ENCODE peak calls at places on chromosomes 12 and 14, in five cellular contexts. R, E, H, X and F are unnamed samples.

GRCh38 chr14:68777644-68778043 is 15.2 kb downstream of the ZFP36L1 start:
- DNase-seq in E (no peak), R (no peak), X (no peak), H (no peak), F (no peak)

GRCh38 chr14:31261859-31262739 is 54.5 kb upstream of the HECTD1 start:
- DNase-seq in E (no peak), R (peak), X (peak), H (peak), F (peak)

GRCh38 chr12:57521475-57522018 is 1.1 kb upstream of the MBD6 start:
- DNase-seq in E (no peak), R (no peak), X (no peak), H (peak), F (peak)

GRCh38 chr14:55513491-55513890 is 66.5 kb upstream of the KTN1 start:
- DNase-seq in R (no peak), E (no peak), X (no peak), H (no peak), F (no peak)

GRCh38 chr12:132955094-132955932 is 793 bp downstream of the ZNF605 start:
- DNase-seq in R (peak), H (peak), X (peak), E (no peak), F (peak)

GRCh38 chr14:92955381-92955780 is 32.4 kb downstream of the CHGA start:
- DNase-seq in R (no peak), X (no peak), H (no peak), E (no peak), F (no peak)

GRCh38 chr14:36513451-36514277 is 6.4 kb downstream of the NKX2-1 start:
- DNase-seq in E (no peak), R (peak), H (peak), X (no peak), F (no peak)

GRCh38 chr14:99808515-99808914 is 15.3 kb downstream of the EML1 start:
- DNase-seq in H (no peak), X (peak), E (no peak), R (no peak), F (no peak)

GRCh38 chr12:90515199-90516175 is 439.5 kb downstream of the CCER1 start:
- DNase-seq in E (peak), X (peak), H (no peak), R (no peak), F (no peak)

GRCh38 chr12:52058631-52059324 is 7.5 kb downstream of the NR4A1 start:
- DNase-seq in R (no peak), H (no peak), E (no peak), X (peak), F (no peak)

GRCh38 chr14:75499084-75499875 is 23.0 kb upstream of the BATF start:
- DNase-seq in H (no peak), R (peak), E (no peak), X (no peak), F (no peak)

GRCh38 chr14:99418217-99418616 is 62.4 kb downstream of the SETD3 start:
- DNase-seq in H (no peak), R (no peak), E (no peak), X (no peak), F (no peak)

GRCh38 chr14:88802596-88802995 is 9.8 kb upstream of the EML5 start:
- DNase-seq in R (no peak), X (no peak), H (no peak), E (no peak), F (no peak)

GRCh38 chr14:95174184-95174804 is 17.0 kb upstream of the DICER1 start:
- DNase-seq in E (no peak), X (peak), H (no peak), R (no peak), F (peak)

GRCh38 chr12:80406253-80406652 is 37.8 kb upstream of the PTPRQ start:
- DNase-seq in X (no peak), R (no peak), H (no peak), E (no peak), F (no peak)

GRCh38 chr12:11745112-11745511 is 95.6 kb downstream of the ETV6 start:
- DNase-seq in E (no peak), H (no peak), X (no peak), R (no peak), F (no peak)

GRCh38 chr14:67940894-67941455 is 121.4 kb downstream of the RAD51B start:
- DNase-seq in H (peak), R (no peak), X (peak), E (peak), F (peak)

GRCh38 chr14:77804592-77804991 is 4.7 kb downstream of the ADCK1 start:
- DNase-seq in H (no peak), X (peak), R (no peak), E (no peak), F (no peak)

GRCh38 chr12:11677752-11678151 is 28.3 kb downstream of the ETV6 start:
- DNase-seq in E (no peak), X (no peak), H (peak), R (no peak), F (no peak)

GRCh38 chr14:65225299-65226159 is 123.2 kb upstream of the MAX start:
- DNase-seq in R (no peak), X (no peak), H (no peak), E (no peak), F (no peak)

GRCh38 chr14:54312166-54312801 is 84.5 kb upstream of the CDKN3 start:
- DNase-seq in E (peak), H (no peak), X (peak), R (no peak), F (peak)

GRCh38 chr12:89351489-89352241 is 636 bp downstream of the DUSP6 start:
- DNase-seq in R (peak), X (peak), H (peak), E (no peak), F (no peak)

GRCh38 chr12:75603475-75603874 is 92.1 kb upstream of the KRR1 start:
- DNase-seq in E (no peak), H (peak), X (peak), R (no peak), F (peak)

GRCh38 chr12:47868041-47868440 is 36.8 kb downstream of the VDR start:
- DNase-seq in X (peak), H (no peak), E (no peak), R (no peak), F (peak)

GRCh38 chr14:64110832-64111231 is 183.3 kb downstream of the ESR2 start:
- DNase-seq in E (no peak), H (no peak), R (no peak), X (no peak), F (no peak)

GRCh38 chr12:80627773-80628172 is 79.7 kb upstream of the MYF6 start:
- DNase-seq in E (peak), X (peak), H (no peak), R (no peak), F (peak)

GRCh38 chr14:51430600-51430999 is 190.6 kb downstream of the TMX1 start:
- DNase-seq in R (no peak), H (no peak), X (peak), E (no peak), F (peak)

GRCh38 chr14:28599191-28599590 is 167.4 kb upstream of the FOXG1 start:
- DNase-seq in H (no peak), X (no peak), E (no peak), R (no peak), F (no peak)

GRCh38 chr14:28599605-28600004 is 167.0 kb upstream of the FOXG1 start:
- DNase-seq in H (no peak), R (no peak), E (no peak), X (no peak), F (no peak)

DNA sequence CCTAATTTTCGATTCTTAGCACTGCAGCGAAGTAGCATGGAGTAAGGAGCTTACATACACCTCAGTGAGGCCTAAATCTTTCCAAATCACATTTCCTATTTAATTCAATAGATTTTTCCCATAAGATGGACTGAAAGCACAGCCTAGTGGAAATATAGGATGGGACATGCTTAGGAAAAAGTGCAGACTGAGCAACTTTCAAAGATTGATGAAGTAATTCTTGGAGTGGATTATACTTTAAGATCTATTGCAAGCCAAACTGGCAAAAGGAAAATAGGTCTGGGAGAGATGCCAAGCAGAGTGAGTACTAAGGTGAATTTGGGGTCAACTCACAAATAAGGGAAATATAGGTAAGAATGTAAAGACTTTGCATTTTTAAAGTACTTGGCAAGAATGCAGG is 170.3 kb upstream of the FOXG1 start:
- DNase-seq in X (peak), E (no peak), H (no peak), R (no peak), F (peak)
- TF ChIP-seq CTCF in X (peak), E (no peak), H (no peak), R (no peak), F (peak)

DNA sequence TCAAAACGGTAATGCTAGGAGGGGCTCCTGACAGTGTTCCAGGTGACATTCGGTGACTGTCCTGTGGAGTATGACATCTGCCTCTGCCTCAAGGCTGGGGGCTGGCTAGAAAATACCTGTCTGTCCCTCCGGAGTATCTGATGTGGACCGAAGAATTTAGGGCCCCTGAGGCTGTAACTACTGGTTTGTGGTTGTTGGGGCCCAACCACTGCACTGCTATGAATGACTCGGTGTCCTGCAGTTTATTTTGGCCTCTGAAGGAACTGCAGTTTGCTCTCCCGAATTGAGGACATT is 198.9 kb upstream of the CAND1 start:
- DNase-seq in R (no peak), H (no peak), X (no peak), E (no peak), F (no peak)
- H3K4me3 ChIP-seq in R (no peak), H (no peak), X (no peak), E (no peak), F (no peak)

GRCh38 chr12:119139448-119139847 is 39.3 kb upstream of the HSPB8 start:
- DNase-seq in H (no peak), R (no peak), X (no peak), E (no peak), F (no peak)

GRCh38 chr12:119149270-119149669 is 29.5 kb upstream of the HSPB8 start:
- DNase-seq in R (no peak), H (no peak), X (no peak), E (no peak), F (no peak)

GRCh38 chr12:119148049-119148448 is 30.7 kb upstream of the HSPB8 start:
- DNase-seq in H (no peak), R (no peak), E (no peak), X (no peak), F (no peak)

DNA sequence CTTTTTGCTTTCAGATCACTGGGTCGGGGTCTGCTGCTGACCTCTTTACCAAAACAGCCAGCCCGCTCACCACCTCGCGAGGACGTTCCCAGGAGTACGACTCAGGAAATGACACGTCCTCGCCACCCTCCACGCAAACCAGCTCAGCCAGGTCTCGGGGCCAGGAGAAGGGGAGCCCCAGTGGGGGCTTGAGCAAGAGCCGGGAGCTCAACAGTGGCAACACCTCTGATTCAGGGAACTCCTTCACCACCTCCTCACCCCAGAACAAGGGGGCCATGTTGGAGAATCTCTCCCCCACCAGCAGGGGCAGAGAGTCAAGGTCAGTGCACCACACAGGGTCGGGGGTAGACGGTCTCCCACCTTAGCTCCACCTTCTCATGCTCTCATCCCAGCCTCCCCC is 33.4 kb upstream of the HSPB8 start:
- DNase-seq in H (no peak), X (no peak), E (no peak), R (no peak), F (no peak)
- TF ChIP-seq CTCF in H (no peak), X (no peak), E (no peak), R (no peak), F (no peak)

GRCh38 chr12:24608108-24608507 is 340.8 kb downstream of the BCAT1 start:
- DNase-seq in X (no peak), E (no peak), H (no peak), R (no peak), F (no peak)
- H3K4me3 ChIP-seq in X (no peak), E (no peak), H (no peak), R (no peak), F (no peak)